ENCODE peak calls at places on chromosomes 4 and X, in nine cellular contexts. One of them, this sample, is unnamed.

GRCh38 chr4:142984871-142985585 is 138.9 kb upstream of the INPP4B start:
- DNase-seq in A549: peak; percentile 15
- DNase-seq in mammary epithelial cell: peak; percentile 16
- DNase-seq in brain microvascular endothelial cell: peak; percentile 9
- DNase-seq in endothelial cell: no peak
- DNase-seq in fibroblast of lung: peak; percentile 9
- DNase-seq in transverse colon: no peak
- DNase-seq in progenitor cell of endocrine pancreas: no peak
- DNase-seq in kidney: no peak
- DNase-seq in this sample: no peak

GRCh38 chrX:112545051-112545450 is 134.7 kb downstream of the LHFPL1 start:
- DNase-seq in A549: no peak
- DNase-seq in fibroblast of lung: peak; percentile 78
- DNase-seq in kidney: no peak
- DNase-seq in mammary epithelial cell: no peak
- DNase-seq in brain microvascular endothelial cell: no peak
- DNase-seq in progenitor cell of endocrine pancreas: no peak
- DNase-seq in transverse colon: no peak
- DNase-seq in endothelial cell: no peak
- DNase-seq in this sample: no peak

GRCh38 chr4:74366367-74366891 is 1.5 kb downstream of the EREG start:
- DNase-seq in kidney: no peak
- DNase-seq in progenitor cell of endocrine pancreas: no peak
- DNase-seq in mammary epithelial cell: peak; percentile 45
- DNase-seq in A549: no peak
- DNase-seq in fibroblast of lung: no peak
- DNase-seq in brain microvascular endothelial cell: no peak
- DNase-seq in endothelial cell: no peak
- DNase-seq in transverse colon: no peak
- DNase-seq in this sample: no peak

GRCh38 chr4:165199722-165200121 is 7.6 kb upstream of the KLHL2 start:
- DNase-seq in brain microvascular endothelial cell: no peak
- DNase-seq in progenitor cell of endocrine pancreas: no peak
- DNase-seq in A549: no peak
- DNase-seq in mammary epithelial cell: peak; percentile 88
- DNase-seq in endothelial cell: no peak
- DNase-seq in fibroblast of lung: peak; percentile 87
- DNase-seq in kidney: no peak
- DNase-seq in transverse colon: no peak
- DNase-seq in this sample: no peak

GRCh38 chrX:108159028-108159670 is 67.6 kb downstream of the ATG4A start:
- DNase-seq in fibroblast of lung: no peak
- DNase-seq in A549: no peak
- DNase-seq in kidney: no peak
- DNase-seq in endothelial cell: no peak
- DNase-seq in progenitor cell of endocrine pancreas: no peak
- DNase-seq in transverse colon: no peak
- DNase-seq in brain microvascular endothelial cell: no peak
- DNase-seq in mammary epithelial cell: no peak
- DNase-seq in this sample: no peak

GRCh38 chr4:169604131-169604900 is 8.1 kb downstream of the NEK1 start:
- DNase-seq in progenitor cell of endocrine pancreas: no peak
- DNase-seq in endothelial cell: no peak
- DNase-seq in transverse colon: no peak
- DNase-seq in A549: peak; percentile 23
- DNase-seq in fibroblast of lung: peak; percentile 86
- DNase-seq in mammary epithelial cell: peak; percentile 78
- DNase-seq in brain microvascular endothelial cell: peak; percentile 77
- DNase-seq in kidney: no peak
- DNase-seq in this sample: no peak

GRCh38 chrX:21974011-21974385 is 33.5 kb downstream of the SMS start:
- DNase-seq in transverse colon: no peak
- DNase-seq in progenitor cell of endocrine pancreas: no peak
- DNase-seq in fibroblast of lung: peak; percentile 46
- DNase-seq in mammary epithelial cell: peak; percentile 30
- DNase-seq in A549: no peak
- DNase-seq in brain microvascular endothelial cell: no peak
- DNase-seq in kidney: no peak
- DNase-seq in endothelial cell: no peak
- DNase-seq in this sample: no peak

GRCh38 chr4:147596976-147597375 is 20.2 kb upstream of the TMEM184C start:
- DNase-seq in mammary epithelial cell: peak; percentile 64
- DNase-seq in kidney: no peak
- DNase-seq in brain microvascular endothelial cell: peak; percentile 77
- DNase-seq in A549: peak; percentile 10
- DNase-seq in endothelial cell: no peak
- DNase-seq in fibroblast of lung: peak; percentile 90
- DNase-seq in transverse colon: no peak
- DNase-seq in progenitor cell of endocrine pancreas: no peak
- DNase-seq in this sample: no peak

GRCh38 chrX:118212817-118213183 is 96.2 kb upstream of the KLHL13 start:
- DNase-seq in brain microvascular endothelial cell: no peak
- DNase-seq in mammary epithelial cell: no peak
- DNase-seq in progenitor cell of endocrine pancreas: no peak
- DNase-seq in kidney: no peak
- DNase-seq in endothelial cell: no peak
- DNase-seq in transverse colon: no peak
- DNase-seq in A549: no peak
- DNase-seq in fibroblast of lung: peak; percentile 15
- DNase-seq in this sample: no peak

GRCh38 chr4:126558596-126558995 is 1074.2 kb upstream of the INTU start:
- DNase-seq in brain microvascular endothelial cell: no peak
- DNase-seq in transverse colon: no peak
- DNase-seq in A549: no peak
- DNase-seq in endothelial cell: no peak
- DNase-seq in fibroblast of lung: no peak
- DNase-seq in progenitor cell of endocrine pancreas: no peak
- DNase-seq in kidney: no peak
- DNase-seq in mammary epithelial cell: no peak
- DNase-seq in this sample: no peak

GRCh38 chr4:87532907-87533306 is 3.7 kb upstream of the SPARCL1 start:
- DNase-seq in transverse colon: no peak
- DNase-seq in endothelial cell: no peak
- DNase-seq in mammary epithelial cell: no peak
- DNase-seq in progenitor cell of endocrine pancreas: no peak
- DNase-seq in fibroblast of lung: no peak
- DNase-seq in A549: no peak
- DNase-seq in brain microvascular endothelial cell: no peak
- DNase-seq in kidney: no peak
- DNase-seq in this sample: no peak

GRCh38 chr4:24032371-24032989 is 142.6 kb upstream of the PPARGC1A start:
- DNase-seq in progenitor cell of endocrine pancreas: no peak
- DNase-seq in fibroblast of lung: no peak
- DNase-seq in transverse colon: peak; percentile 8
- DNase-seq in endothelial cell: no peak
- DNase-seq in A549: peak; percentile 6
- DNase-seq in brain microvascular endothelial cell: no peak
- DNase-seq in kidney: no peak
- DNase-seq in mammary epithelial cell: peak; percentile 3
- DNase-seq in this sample: no peak

GRCh38 chrX:79146552-79147390 is 2.3 kb downstream of the GPR174 start:
- DNase-seq in A549: no peak
- DNase-seq in fibroblast of lung: no peak
- DNase-seq in brain microvascular endothelial cell: no peak
- DNase-seq in progenitor cell of endocrine pancreas: no peak
- DNase-seq in mammary epithelial cell: no peak
- DNase-seq in transverse colon: no peak
- DNase-seq in kidney: no peak
- DNase-seq in endothelial cell: no peak
- DNase-seq in this sample: peak; percentile 29

GRCh38 chr4:1842993-1843448 is 12.9 kb downstream of the LETM1 start:
- DNase-seq in fibroblast of lung: peak; percentile 93
- DNase-seq in A549: no peak
- DNase-seq in brain microvascular endothelial cell: peak; percentile 88
- DNase-seq in endothelial cell: no peak
- DNase-seq in kidney: no peak
- DNase-seq in progenitor cell of endocrine pancreas: no peak
- DNase-seq in mammary epithelial cell: no peak
- DNase-seq in transverse colon: no peak
- DNase-seq in this sample: no peak

GRCh38 chrX:72238183-72238582 is 644 bp downstream of the ERCC6L start:
- DNase-seq in mammary epithelial cell: no peak
- DNase-seq in transverse colon: no peak
- DNase-seq in brain microvascular endothelial cell: no peak
- DNase-seq in progenitor cell of endocrine pancreas: no peak
- DNase-seq in A549: no peak
- DNase-seq in fibroblast of lung: no peak
- DNase-seq in endothelial cell: no peak
- DNase-seq in kidney: no peak
- DNase-seq in this sample: no peak

GRCh38 chr4:109730294-109731051 is 603 bp upstream of the PLA2G12A start:
- DNase-seq in brain microvascular endothelial cell: peak; percentile 44
- DNase-seq in endothelial cell: peak; percentile 55
- DNase-seq in kidney: peak; percentile 89
- DNase-seq in mammary epithelial cell: peak; percentile 55
- DNase-seq in progenitor cell of endocrine pancreas: peak; percentile 30
- DNase-seq in transverse colon: peak; percentile 68
- DNase-seq in fibroblast of lung: peak; percentile 59
- DNase-seq in A549: peak; percentile 56
- DNase-seq in this sample: peak; percentile 38

GRCh38 chrX:72727846-72728245 is 13.7 kb upstream of the PHKA1 start:
- DNase-seq in mammary epithelial cell: no peak
- DNase-seq in kidney: no peak
- DNase-seq in transverse colon: no peak
- DNase-seq in progenitor cell of endocrine pancreas: no peak
- DNase-seq in brain microvascular endothelial cell: no peak
- DNase-seq in fibroblast of lung: no peak
- DNase-seq in endothelial cell: no peak
- DNase-seq in A549: no peak
- DNase-seq in this sample: no peak

GRCh38 chr4:99186029-99186428 is 33.0 kb downstream of the ADH6 start:
- DNase-seq in progenitor cell of endocrine pancreas: no peak
- DNase-seq in kidney: no peak
- DNase-seq in mammary epithelial cell: no peak
- DNase-seq in endothelial cell: no peak
- DNase-seq in brain microvascular endothelial cell: no peak
- DNase-seq in fibroblast of lung: no peak
- DNase-seq in A549: no peak
- DNase-seq in transverse colon: no peak
- DNase-seq in this sample: no peak

GRCh38 chrX:13721819-13722527 is 12.4 kb downstream of the TRAPPC2 start:
- DNase-seq in fibroblast of lung: peak; percentile 63
- DNase-seq in kidney: no peak
- DNase-seq in transverse colon: no peak
- DNase-seq in A549: no peak
- DNase-seq in progenitor cell of endocrine pancreas: no peak
- DNase-seq in endothelial cell: no peak
- DNase-seq in brain microvascular endothelial cell: peak; percentile 25
- DNase-seq in mammary epithelial cell: no peak
- DNase-seq in this sample: no peak

GRCh38 chrX:135463937-135464336 is 42.2 kb downstream of the SMIM10L2A start:
- DNase-seq in A549: peak; percentile 6
- DNase-seq in kidney: no peak
- DNase-seq in fibroblast of lung: no peak
- DNase-seq in brain microvascular endothelial cell: peak; percentile 1
- DNase-seq in endothelial cell: no peak
- DNase-seq in mammary epithelial cell: no peak
- DNase-seq in progenitor cell of endocrine pancreas: no peak
- DNase-seq in transverse colon: no peak
- DNase-seq in this sample: no peak
- TF ChIP-seq CTCF in A549: no peak
- TF ChIP-seq CTCF in kidney: no peak
- TF ChIP-seq CTCF in fibroblast of lung: no peak
- TF ChIP-seq CTCF in brain microvascular endothelial cell: peak; percentile 31
- TF ChIP-seq CTCF in endothelial cell: no peak
- TF ChIP-seq CTCF in mammary epithelial cell: peak; percentile 37
- TF ChIP-seq CTCF in progenitor cell of endocrine pancreas: no peak
- TF ChIP-seq CTCF in transverse colon: no peak
- TF ChIP-seq CTCF in this sample: peak; percentile 11

GRCh38 chrX:96843566-96843965 is 40.1 kb upstream of the RPA4 start:
- DNase-seq in A549: no peak
- DNase-seq in kidney: no peak
- DNase-seq in mammary epithelial cell: no peak
- DNase-seq in endothelial cell: peak; percentile 5
- DNase-seq in transverse colon: no peak
- DNase-seq in fibroblast of lung: peak; percentile 7
- DNase-seq in brain microvascular endothelial cell: peak; percentile 5
- DNase-seq in progenitor cell of endocrine pancreas: no peak
- DNase-seq in this sample: no peak
- TF ChIP-seq CTCF in A549: no peak
- TF ChIP-seq CTCF in kidney: no peak
- TF ChIP-seq CTCF in mammary epithelial cell: peak; percentile 18
- TF ChIP-seq CTCF in endothelial cell: no peak
- TF ChIP-seq CTCF in transverse colon: no peak
- TF ChIP-seq CTCF in fibroblast of lung: peak; percentile 3
- TF ChIP-seq CTCF in brain microvascular endothelial cell: peak; percentile 51
- TF ChIP-seq CTCF in progenitor cell of endocrine pancreas: peak; percentile 31
- TF ChIP-seq CTCF in this sample: no peak

GRCh38 chrX:25337841-25338240 is 322.1 kb upstream of the ARX start:
- DNase-seq in progenitor cell of endocrine pancreas: no peak
- DNase-seq in fibroblast of lung: no peak
- DNase-seq in endothelial cell: no peak
- DNase-seq in brain microvascular endothelial cell: no peak
- DNase-seq in A549: no peak
- DNase-seq in kidney: no peak
- DNase-seq in transverse colon: no peak
- DNase-seq in mammary epithelial cell: no peak
- DNase-seq in this sample: no peak

GRCh38 chrX:25344191-25344936 is 328.6 kb upstream of the ARX start:
- DNase-seq in endothelial cell: no peak
- DNase-seq in mammary epithelial cell: no peak
- DNase-seq in fibroblast of lung: no peak
- DNase-seq in transverse colon: no peak
- DNase-seq in kidney: no peak
- DNase-seq in A549: no peak
- DNase-seq in brain microvascular endothelial cell: no peak
- DNase-seq in progenitor cell of endocrine pancreas: no peak
- DNase-seq in this sample: no peak

DNA sequence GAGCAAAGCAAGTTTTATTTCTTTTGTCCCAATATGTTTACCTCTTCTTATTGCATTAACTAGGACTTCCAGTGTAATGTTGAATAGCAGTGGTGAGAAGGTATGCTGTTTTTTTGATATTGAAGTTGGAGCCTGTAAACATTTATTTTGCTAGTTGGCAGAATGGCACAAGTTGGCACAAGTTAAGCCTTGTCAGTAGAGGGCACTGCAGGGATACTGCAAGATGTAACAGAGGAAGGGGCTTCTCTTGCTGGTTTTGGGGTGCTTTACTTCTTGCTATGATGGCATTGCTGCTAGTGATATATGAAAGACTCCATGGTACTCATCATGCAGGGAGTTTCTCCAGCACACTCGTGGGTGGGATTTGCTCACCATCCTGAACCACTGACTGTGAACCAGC is 327.3 kb upstream of the ARX start:
- DNase-seq in progenitor cell of endocrine pancreas: no peak
- DNase-seq in endothelial cell: no peak
- DNase-seq in A549: no peak
- DNase-seq in mammary epithelial cell: no peak
- DNase-seq in fibroblast of lung: no peak
- DNase-seq in kidney: no peak
- DNase-seq in brain microvascular endothelial cell: no peak
- DNase-seq in transverse colon: no peak
- DNase-seq in this sample: no peak
- TF ChIP-seq CTCF in progenitor cell of endocrine pancreas: no peak
- TF ChIP-seq CTCF in endothelial cell: no peak
- TF ChIP-seq CTCF in A549: no peak
- TF ChIP-seq CTCF in mammary epithelial cell: no peak
- TF ChIP-seq CTCF in fibroblast of lung: no peak
- TF ChIP-seq CTCF in kidney: no peak
- TF ChIP-seq CTCF in brain microvascular endothelial cell: no peak
- TF ChIP-seq CTCF in transverse colon: no peak
- TF ChIP-seq CTCF in this sample: no peak

GRCh38 chr4:26239796-26240195 is 81.0 kb upstream of the RBPJ start:
- DNase-seq in transverse colon: no peak
- DNase-seq in endothelial cell: no peak
- DNase-seq in mammary epithelial cell: no peak
- DNase-seq in brain microvascular endothelial cell: no peak
- DNase-seq in kidney: no peak
- DNase-seq in progenitor cell of endocrine pancreas: no peak
- DNase-seq in A549: no peak
- DNase-seq in fibroblast of lung: no peak
- DNase-seq in this sample: no peak
- TF ChIP-seq CTCF in transverse colon: no peak
- TF ChIP-seq CTCF in endothelial cell: no peak
- TF ChIP-seq CTCF in mammary epithelial cell: no peak
- TF ChIP-seq CTCF in brain microvascular endothelial cell: no peak
- TF ChIP-seq CTCF in kidney: no peak
- TF ChIP-seq CTCF in progenitor cell of endocrine pancreas: no peak
- TF ChIP-seq CTCF in A549: no peak
- TF ChIP-seq CTCF in fibroblast of lung: no peak
- TF ChIP-seq CTCF in this sample: no peak